ENCODE peak calls at places on chromosomes 7 and 10, in six cellular contexts. E, T, O, S, N and K are unnamed samples.

GRCh38 chr10:50360486-50360885 is 109.2 kb upstream of the ASAH2 start:
- DNase-seq in S (no peak), E (no peak), N (no peak), T (no peak), O (no peak), K (no peak)

GRCh38 chr7:22156205-22156604 is 200.7 kb downstream of the RAPGEF5 start:
- DNase-seq in N (no peak), T (no peak), O (no peak), S (no peak), E (peak), K (no peak)

GRCh38 chr10:84727398-84727797 is 399.0 kb downstream of the CCSER2 start:
- DNase-seq in N (no peak), S (no peak), O (peak), T (peak), E (no peak), K (no peak)

GRCh38 chr7:157462840-157463239 is 126.0 kb downstream of the DNAJB6 start:
- DNase-seq in N (no peak), S (no peak), T (no peak), O (no peak), E (no peak), K (no peak)

GRCh38 chr10:15442056-15442455 is 71.0 kb upstream of the FAM171A1 start:
- DNase-seq in S (no peak), T (no peak), E (no peak), N (no peak), O (no peak), K (no peak)

GRCh38 chr7:66092654-66093053 is 17.0 kb downstream of the ASL start:
- DNase-seq in N (no peak), S (no peak), O (no peak), E (no peak), T (no peak), K (no peak)

GRCh38 chr10:86642499-86642898 is 11.8 kb upstream of the OPN4 start:
- DNase-seq in S (no peak), N (no peak), T (no peak), E (no peak), O (no peak), K (no peak)

GRCh38 chr7:112204072-112204775 is 2.0 kb downstream of the DOCK4 start:
- DNase-seq in S (no peak), T (no peak), O (no peak), E (no peak), N (no peak), K (no peak)

GRCh38 chr7:103989785-103990775 is 622 bp upstream of the RELN start:
- DNase-seq in N (no peak), E (no peak), O (peak), S (no peak), T (peak), K (peak)

GRCh38 chr7:134755422-134756022 is 23.9 kb upstream of the CALD1 start:
- DNase-seq in O (no peak), E (no peak), S (no peak), N (peak), T (no peak), K (no peak)

GRCh38 chr7:40839881-40840280 is 705.1 kb downstream of the SUGCT start:
- DNase-seq in N (no peak), O (no peak), S (no peak), E (no peak), T (no peak), K (no peak)

GRCh38 chr10:126969310-126969709 is 64.1 kb downstream of the DOCK1 start:
- DNase-seq in S (no peak), E (no peak), N (no peak), T (peak), O (peak), K (no peak)
- TF ChIP-seq CTCF in S (no peak), E (peak), N (peak), T (peak), O (no peak), K (no peak)

GRCh38 chr10:1172256-1172975 is 116.2 kb downstream of the WDR37 start:
- DNase-seq in T (no peak), N (no peak), O (no peak), S (no peak), E (no peak), K (no peak)
- TF ChIP-seq CTCF in T (no peak), N (no peak), O (no peak), S (no peak), E (no peak), K (no peak)

GRCh38 chr7:26182706-26183105 is 17.8 kb downstream of the HNRNPA2B1 start:
- DNase-seq in N (no peak), O (no peak), E (no peak), T (no peak), S (no peak), K (no peak)
- TF ChIP-seq CTCF in N (no peak), O (no peak), E (no peak), T (no peak), S (no peak), K (no peak)

GRCh38 chr7:47360301-47360900 is 221.5 kb downstream of the TNS3 start:
- DNase-seq in N (no peak), E (no peak), O (no peak), T (no peak), S (no peak), K (no peak)
- TF ChIP-seq CTCF in N (no peak), E (no peak), O (no peak), T (no peak), S (no peak), K (no peak)

GRCh38 chr7:123435080-123435700 is 99.2 kb downstream of the IQUB start:
- DNase-seq in S (no peak), O (no peak), N (no peak), E (no peak), T (no peak), K (no peak)
- TF ChIP-seq CTCF in S (no peak), O (no peak), N (no peak), E (no peak), T (no peak), K (no peak)